ENCODE peak calls at places on chromosomes 11 and 22, in nine cellular contexts. One of them, this sample, is unnamed.

GRCh38 chr11:67354314-67355022 is 1.1 kb upstream of the POLD4 start:
- DNase-seq in SK-N-SH: no peak
- DNase-seq in CD8-positive, alpha-beta T cell: no peak
- DNase-seq in breast epithelium: no peak
- DNase-seq in pancreas: no peak
- DNase-seq in tibial nerve: no peak
- DNase-seq in effector memory CD4-positive, alpha-beta T cell: no peak
- DNase-seq in upper lobe of right lung: no peak
- DNase-seq in H9: peak
- DNase-seq in this sample: peak

GRCh38 chr11:122785156-122785605 is 53.1 kb upstream of the CRTAM start:
- DNase-seq in tibial nerve: peak
- DNase-seq in pancreas: no peak
- DNase-seq in breast epithelium: no peak
- DNase-seq in H9: no peak
- DNase-seq in SK-N-SH: no peak
- DNase-seq in CD8-positive, alpha-beta T cell: no peak
- DNase-seq in upper lobe of right lung: no peak
- DNase-seq in effector memory CD4-positive, alpha-beta T cell: no peak
- DNase-seq in this sample: no peak

GRCh38 chr22:49853981-49854791 is 542 bp downstream of the ZBED4 start:
- DNase-seq in H9: peak
- DNase-seq in tibial nerve: no peak
- DNase-seq in effector memory CD4-positive, alpha-beta T cell: no peak
- DNase-seq in upper lobe of right lung: peak
- DNase-seq in CD8-positive, alpha-beta T cell: no peak
- DNase-seq in pancreas: peak
- DNase-seq in SK-N-SH: peak
- DNase-seq in breast epithelium: peak
- DNase-seq in this sample: peak

GRCh38 chr11:58576792-58577440 is 1.3 kb upstream of the LPXN start:
- DNase-seq in upper lobe of right lung: no peak
- DNase-seq in SK-N-SH: peak
- DNase-seq in CD8-positive, alpha-beta T cell: no peak
- DNase-seq in breast epithelium: no peak
- DNase-seq in effector memory CD4-positive, alpha-beta T cell: no peak
- DNase-seq in pancreas: no peak
- DNase-seq in tibial nerve: no peak
- DNase-seq in H9: no peak
- DNase-seq in this sample: no peak

GRCh38 chr11:113632981-113633380 is 73.1 kb downstream of the TMPRSS5 start:
- DNase-seq in pancreas: no peak
- DNase-seq in H9: no peak
- DNase-seq in upper lobe of right lung: no peak
- DNase-seq in tibial nerve: no peak
- DNase-seq in SK-N-SH: no peak
- DNase-seq in CD8-positive, alpha-beta T cell: no peak
- DNase-seq in effector memory CD4-positive, alpha-beta T cell: no peak
- DNase-seq in breast epithelium: no peak
- DNase-seq in this sample: peak

GRCh38 chr11:27837895-27838563 is 137.8 kb upstream of the BDNF start:
- DNase-seq in effector memory CD4-positive, alpha-beta T cell: no peak
- DNase-seq in breast epithelium: no peak
- DNase-seq in tibial nerve: no peak
- DNase-seq in H9: no peak
- DNase-seq in CD8-positive, alpha-beta T cell: no peak
- DNase-seq in pancreas: no peak
- DNase-seq in SK-N-SH: no peak
- DNase-seq in upper lobe of right lung: no peak
- DNase-seq in this sample: no peak

GRCh38 chr11:41175304-41175972 is 284.0 kb downstream of the LRRC4C start:
- DNase-seq in breast epithelium: no peak
- DNase-seq in pancreas: no peak
- DNase-seq in H9: no peak
- DNase-seq in CD8-positive, alpha-beta T cell: no peak
- DNase-seq in SK-N-SH: no peak
- DNase-seq in upper lobe of right lung: no peak
- DNase-seq in effector memory CD4-positive, alpha-beta T cell: no peak
- DNase-seq in tibial nerve: no peak
- DNase-seq in this sample: no peak

GRCh38 chr22:36901411-36902142 is 11.9 kb upstream of the CSF2RB start:
- DNase-seq in CD8-positive, alpha-beta T cell: no peak
- DNase-seq in SK-N-SH: no peak
- DNase-seq in pancreas: no peak
- DNase-seq in effector memory CD4-positive, alpha-beta T cell: no peak
- DNase-seq in upper lobe of right lung: no peak
- DNase-seq in breast epithelium: no peak
- DNase-seq in tibial nerve: no peak
- DNase-seq in H9: no peak
- DNase-seq in this sample: no peak

GRCh38 chr22:33455036-33455435 is 396.9 kb upstream of the SYN3 start:
- DNase-seq in effector memory CD4-positive, alpha-beta T cell: no peak
- DNase-seq in breast epithelium: no peak
- DNase-seq in tibial nerve: no peak
- DNase-seq in pancreas: no peak
- DNase-seq in H9: no peak
- DNase-seq in CD8-positive, alpha-beta T cell: no peak
- DNase-seq in upper lobe of right lung: no peak
- DNase-seq in SK-N-SH: no peak
- DNase-seq in this sample: no peak

GRCh38 chr11:63782749-63783148 is 14.2 kb upstream of the ZFTA start:
- DNase-seq in H9: no peak
- DNase-seq in upper lobe of right lung: no peak
- DNase-seq in tibial nerve: no peak
- DNase-seq in effector memory CD4-positive, alpha-beta T cell: no peak
- DNase-seq in CD8-positive, alpha-beta T cell: no peak
- DNase-seq in SK-N-SH: no peak
- DNase-seq in breast epithelium: no peak
- DNase-seq in pancreas: peak
- DNase-seq in this sample: no peak

GRCh38 chr11:19918302-19919049 is 205.8 kb downstream of the NAV2 start:
- DNase-seq in CD8-positive, alpha-beta T cell: no peak
- DNase-seq in breast epithelium: no peak
- DNase-seq in SK-N-SH: no peak
- DNase-seq in H9: no peak
- DNase-seq in upper lobe of right lung: no peak
- DNase-seq in tibial nerve: no peak
- DNase-seq in pancreas: no peak
- DNase-seq in effector memory CD4-positive, alpha-beta T cell: no peak
- DNase-seq in this sample: no peak
- H3K27ac ChIP-seq in CD8-positive, alpha-beta T cell: no peak
- H3K27ac ChIP-seq in breast epithelium: peak
- H3K27ac ChIP-seq in SK-N-SH: peak
- H3K27ac ChIP-seq in H9: no peak
- H3K27ac ChIP-seq in upper lobe of right lung: no peak
- H3K27ac ChIP-seq in tibial nerve: no peak
- H3K27ac ChIP-seq in pancreas: no peak
- H3K27ac ChIP-seq in effector memory CD4-positive, alpha-beta T cell: no peak
- H3K27ac ChIP-seq in this sample: no peak

GRCh38 chr11:57425565-57426438 is 1.1 kb downstream of the SLC43A3 start:
- DNase-seq in SK-N-SH: no peak
- DNase-seq in effector memory CD4-positive, alpha-beta T cell: no peak
- DNase-seq in H9: no peak
- DNase-seq in tibial nerve: peak
- DNase-seq in CD8-positive, alpha-beta T cell: no peak
- DNase-seq in upper lobe of right lung: peak
- DNase-seq in pancreas: no peak
- DNase-seq in breast epithelium: peak
- DNase-seq in this sample: no peak

GRCh38 chr11:57424137-57424801 is 2.7 kb downstream of the SLC43A3 start:
- DNase-seq in pancreas: no peak
- DNase-seq in SK-N-SH: no peak
- DNase-seq in breast epithelium: no peak
- DNase-seq in upper lobe of right lung: no peak
- DNase-seq in CD8-positive, alpha-beta T cell: no peak
- DNase-seq in H9: no peak
- DNase-seq in tibial nerve: no peak
- DNase-seq in effector memory CD4-positive, alpha-beta T cell: no peak
- DNase-seq in this sample: no peak

GRCh38 chr11:57426754-57427691 is at the start of gene SLC43A3:
- DNase-seq in breast epithelium: peak
- DNase-seq in SK-N-SH: peak
- DNase-seq in upper lobe of right lung: peak
- DNase-seq in effector memory CD4-positive, alpha-beta T cell: peak
- DNase-seq in H9: peak
- DNase-seq in CD8-positive, alpha-beta T cell: peak
- DNase-seq in tibial nerve: peak
- DNase-seq in pancreas: peak
- DNase-seq in this sample: peak

GRCh38 chr11:57426439-57426753 is 525 bp downstream of the SLC43A3 start:
- DNase-seq in tibial nerve: no peak
- DNase-seq in CD8-positive, alpha-beta T cell: no peak
- DNase-seq in pancreas: no peak
- DNase-seq in breast epithelium: no peak
- DNase-seq in effector memory CD4-positive, alpha-beta T cell: no peak
- DNase-seq in upper lobe of right lung: no peak
- DNase-seq in SK-N-SH: no peak
- DNase-seq in H9: peak
- DNase-seq in this sample: no peak

DNA sequence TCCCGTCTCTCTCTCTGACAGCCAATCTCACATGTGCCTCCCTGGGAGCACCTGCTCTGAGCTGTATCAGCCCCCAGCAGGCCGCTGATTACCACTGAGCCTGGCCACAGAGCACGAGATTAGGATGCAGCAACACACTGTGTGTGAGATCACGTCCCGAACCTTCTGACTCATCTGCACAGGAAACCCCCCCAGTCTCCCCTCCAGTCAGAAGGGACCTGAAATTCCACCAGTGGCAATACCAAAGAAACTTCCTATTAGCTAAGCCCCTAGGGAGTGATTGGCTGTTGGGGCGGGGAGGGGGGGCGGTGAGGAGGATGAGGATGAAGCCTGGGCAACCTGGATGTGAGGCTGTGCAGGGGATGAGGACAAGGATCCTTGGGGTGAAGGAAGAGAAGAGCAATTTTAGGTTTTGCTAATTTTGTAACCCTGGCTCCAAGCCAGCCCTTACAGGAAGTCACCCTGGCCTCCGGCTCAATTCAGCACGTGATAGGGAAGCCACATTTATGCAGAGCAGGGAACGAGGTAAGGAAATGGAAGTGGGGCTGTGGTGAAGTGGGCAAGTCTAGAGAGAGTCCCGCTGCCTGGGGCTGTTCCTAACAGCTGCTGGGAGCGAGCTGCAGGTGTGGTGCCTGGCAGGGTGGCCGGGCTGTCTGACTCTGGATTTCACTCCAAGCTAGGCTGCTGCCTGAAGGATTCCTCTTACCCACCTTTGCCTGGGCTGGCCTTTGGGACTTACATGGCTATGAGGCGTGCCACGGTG is 1.9 kb downstream of the SLC43A3 start:
- DNase-seq in pancreas: no peak
- DNase-seq in effector memory CD4-positive, alpha-beta T cell: peak
- DNase-seq in H9: no peak
- DNase-seq in CD8-positive, alpha-beta T cell: peak
- DNase-seq in tibial nerve: peak
- DNase-seq in breast epithelium: peak
- DNase-seq in upper lobe of right lung: peak
- DNase-seq in SK-N-SH: no peak
- DNase-seq in this sample: peak
- H3K27ac ChIP-seq in pancreas: no peak
- H3K27ac ChIP-seq in effector memory CD4-positive, alpha-beta T cell: peak
- H3K27ac ChIP-seq in H9: no peak
- H3K27ac ChIP-seq in CD8-positive, alpha-beta T cell: peak
- H3K27ac ChIP-seq in tibial nerve: peak
- H3K27ac ChIP-seq in breast epithelium: peak
- H3K27ac ChIP-seq in upper lobe of right lung: peak
- H3K27ac ChIP-seq in SK-N-SH: no peak
- H3K27ac ChIP-seq in this sample: peak

GRCh38 chr22:46731246-46732040 is 6.6 kb downstream of the CERK start:
- DNase-seq in upper lobe of right lung: no peak
- DNase-seq in pancreas: peak
- DNase-seq in tibial nerve: no peak
- DNase-seq in H9: peak
- DNase-seq in effector memory CD4-positive, alpha-beta T cell: no peak
- DNase-seq in SK-N-SH: peak
- DNase-seq in CD8-positive, alpha-beta T cell: no peak
- DNase-seq in breast epithelium: peak
- DNase-seq in this sample: peak

GRCh38 chr22:46732513-46732912 is 5.5 kb downstream of the CERK start:
- DNase-seq in CD8-positive, alpha-beta T cell: no peak
- DNase-seq in breast epithelium: no peak
- DNase-seq in SK-N-SH: no peak
- DNase-seq in pancreas: no peak
- DNase-seq in upper lobe of right lung: no peak
- DNase-seq in H9: no peak
- DNase-seq in tibial nerve: no peak
- DNase-seq in effector memory CD4-positive, alpha-beta T cell: no peak
- DNase-seq in this sample: peak

GRCh38 chr22:46728470-46728869 is 9.6 kb downstream of the CERK start:
- DNase-seq in effector memory CD4-positive, alpha-beta T cell: no peak
- DNase-seq in pancreas: no peak
- DNase-seq in CD8-positive, alpha-beta T cell: no peak
- DNase-seq in breast epithelium: no peak
- DNase-seq in H9: no peak
- DNase-seq in SK-N-SH: peak
- DNase-seq in upper lobe of right lung: no peak
- DNase-seq in tibial nerve: no peak
- DNase-seq in this sample: peak

GRCh38 chr22:46732041-46732379 is 6.0 kb downstream of the CERK start:
- DNase-seq in tibial nerve: no peak
- DNase-seq in SK-N-SH: no peak
- DNase-seq in CD8-positive, alpha-beta T cell: no peak
- DNase-seq in H9: no peak
- DNase-seq in effector memory CD4-positive, alpha-beta T cell: no peak
- DNase-seq in upper lobe of right lung: no peak
- DNase-seq in pancreas: no peak
- DNase-seq in breast epithelium: no peak
- DNase-seq in this sample: peak

DNA sequence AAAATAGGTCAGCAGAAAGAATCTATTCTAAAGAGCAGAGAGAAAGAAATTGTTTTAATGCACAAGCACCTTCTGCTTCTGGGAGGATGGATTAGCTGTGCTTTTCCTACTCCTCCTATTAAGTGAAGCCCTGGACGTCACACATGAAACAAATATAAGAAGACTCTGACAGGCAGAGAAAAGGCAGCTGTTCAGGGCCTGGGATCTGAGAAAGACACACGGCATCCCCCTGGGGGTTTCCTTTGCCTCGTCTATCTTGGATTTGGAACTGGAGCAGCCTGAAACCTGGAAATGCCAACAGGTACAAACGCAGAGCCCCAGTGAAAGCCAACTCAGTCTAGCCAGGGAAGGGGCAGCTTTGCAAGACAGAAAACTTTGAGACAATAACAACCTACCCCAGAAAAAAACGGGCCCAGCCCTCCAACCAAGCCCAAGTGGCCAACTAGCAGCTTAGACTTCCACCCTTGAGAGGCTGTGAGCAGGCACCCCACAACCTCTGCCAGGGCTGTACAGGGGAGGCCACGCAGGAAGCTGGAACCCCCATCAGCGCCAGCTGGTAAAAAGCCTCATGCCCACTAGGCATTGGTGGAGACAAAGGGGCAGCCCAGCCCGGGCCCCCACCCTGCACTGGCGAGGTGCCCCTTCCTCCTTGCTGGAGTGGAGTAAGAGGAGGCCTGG is 7.3 kb downstream of the CERK start:
- DNase-seq in breast epithelium: no peak
- DNase-seq in H9: no peak
- DNase-seq in SK-N-SH: peak
- DNase-seq in pancreas: no peak
- DNase-seq in CD8-positive, alpha-beta T cell: no peak
- DNase-seq in effector memory CD4-positive, alpha-beta T cell: no peak
- DNase-seq in tibial nerve: no peak
- DNase-seq in upper lobe of right lung: no peak
- DNase-seq in this sample: no peak
- H3K27ac ChIP-seq in breast epithelium: peak
- H3K27ac ChIP-seq in H9: no peak
- H3K27ac ChIP-seq in SK-N-SH: no peak
- H3K27ac ChIP-seq in pancreas: peak
- H3K27ac ChIP-seq in CD8-positive, alpha-beta T cell: peak
- H3K27ac ChIP-seq in effector memory CD4-positive, alpha-beta T cell: peak
- H3K27ac ChIP-seq in tibial nerve: no peak
- H3K27ac ChIP-seq in upper lobe of right lung: no peak
- H3K27ac ChIP-seq in this sample: peak

GRCh38 chr11:130560000-130560852 is 111.8 kb downstream of the ADAMTS15 start:
- DNase-seq in upper lobe of right lung: no peak
- DNase-seq in CD8-positive, alpha-beta T cell: no peak
- DNase-seq in breast epithelium: no peak
- DNase-seq in tibial nerve: no peak
- DNase-seq in SK-N-SH: no peak
- DNase-seq in effector memory CD4-positive, alpha-beta T cell: no peak
- DNase-seq in H9: no peak
- DNase-seq in pancreas: no peak
- DNase-seq in this sample: no peak
- H3K27ac ChIP-seq in upper lobe of right lung: no peak
- H3K27ac ChIP-seq in CD8-positive, alpha-beta T cell: no peak
- H3K27ac ChIP-seq in breast epithelium: no peak
- H3K27ac ChIP-seq in tibial nerve: no peak
- H3K27ac ChIP-seq in SK-N-SH: no peak
- H3K27ac ChIP-seq in effector memory CD4-positive, alpha-beta T cell: no peak
- H3K27ac ChIP-seq in H9: no peak
- H3K27ac ChIP-seq in pancreas: no peak
- H3K27ac ChIP-seq in this sample: no peak